ENCODE peak calls at places on chromosome 6, in five cellular contexts. I, U, G, P and X are unnamed samples.

GRCh38 chr6:24495516-24495847 is 713 bp downstream of the ALDH5A1 start:
- DNase-seq in P (peak; percentile 4), I (peak; percentile 72), G (no peak), U (peak; percentile 8), X (peak; percentile 43)

GRCh38 chr6:14476793-14477531 is 359.4 kb downstream of the CD83 start:
- DNase-seq in P (no peak), U (no peak), G (peak; percentile 93), I (peak; percentile 89), X (peak; percentile 93)

GRCh38 chr6:10874207-10874606 is 7.6 kb downstream of the GCM2 start:
- DNase-seq in P (no peak), G (no peak), I (no peak), U (no peak), X (no peak)

GRCh38 chr6:125804264-125804663 is 13.5 kb downstream of the NCOA7 start:
- DNase-seq in U (no peak), I (no peak), G (no peak), P (no peak), X (no peak)

GRCh38 chr6:42359021-42359420 is 92.7 kb downstream of the TRERF1 start:
- DNase-seq in I (no peak), P (no peak), G (peak; percentile 29), U (no peak), X (peak; percentile 27)

GRCh38 chr6:165668951-165669350 is 5.9 kb upstream of the PDE10A start:
- DNase-seq in P (no peak), U (no peak), I (no peak), G (no peak), X (no peak)

GRCh38 chr6:134295953-134296553 is 21.9 kb downstream of the SGK1 start:
- DNase-seq in U (no peak), I (peak; percentile 100), P (no peak), G (peak; percentile 95), X (peak; percentile 92)

GRCh38 chr6:100808638-100809275 is 72.4 kb downstream of the ASCC3 start:
- DNase-seq in G (peak; percentile 2), P (no peak), U (no peak), I (peak; percentile 38), X (peak; percentile 6)

GRCh38 chr6:40743226-40743625 is 156.1 kb upstream of the LRFN2 start:
- DNase-seq in G (no peak), U (no peak), P (no peak), I (no peak), X (no peak)

GRCh38 chr6:44439270-44440045 is 52.0 kb downstream of the CDC5L start:
- DNase-seq in I (peak; percentile 89), P (no peak), U (no peak), G (peak; percentile 44), X (peak; percentile 39)

GRCh38 chr6:106324726-106325335 is 729 bp downstream of the ATG5 start:
- DNase-seq in G (peak; percentile 12), U (no peak), P (no peak), I (peak; percentile 25), X (peak; percentile 16)

GRCh38 chr6:163338671-163339405 is 75.7 kb upstream of the QKI start:
- DNase-seq in I (peak; percentile 91), U (no peak), P (no peak), G (peak; percentile 72), X (peak; percentile 68)

GRCh38 chr6:125002090-125002741 is 40.0 kb downstream of the RNF217 start:
- DNase-seq in I (peak; percentile 60), P (no peak), U (no peak), G (peak; percentile 65), X (peak; percentile 38)

GRCh38 chr6:127366281-127367022 is 23.0 kb upstream of the ECHDC1 start:
- DNase-seq in G (peak; percentile 96), I (peak; percentile 99), U (no peak), P (no peak), X (peak; percentile 93)

GRCh38 chr6:13524801-13525508 is 37.6 kb upstream of the GFOD1 start:
- DNase-seq in U (no peak), G (no peak), I (no peak), P (no peak), X (no peak)

GRCh38 chr6:74753883-74754600 is 451.8 kb downstream of the COL12A1 start:
- DNase-seq in U (no peak), I (no peak), P (no peak), G (no peak), X (no peak)

GRCh38 chr6:157756708-157757429 is 66.2 kb upstream of the SNX9 start:
- DNase-seq in P (peak; percentile 46), I (peak; percentile 82), G (peak; percentile 81), U (peak; percentile 66), X (peak; percentile 87)

GRCh38 chr6:127886603-127887002 is 14.3 kb downstream of the THEMIS start:
- DNase-seq in P (no peak), I (peak; percentile 18), G (no peak), U (no peak), X (no peak)

GRCh38 chr6:160586374-160586773 is 77.7 kb downstream of the LPA start:
- DNase-seq in U (no peak), G (no peak), P (no peak), I (no peak), X (no peak)

GRCh38 chr6:91453479-91453878 is 866.6 kb upstream of the MAP3K7 start:
- DNase-seq in G (no peak), I (no peak), P (no peak), U (no peak), X (no peak)

GRCh38 chr6:15948930-15949900 is 179.7 kb upstream of the MYLIP start:
- DNase-seq in P (no peak), G (no peak), I (peak; percentile 47), U (no peak), X (no peak)

GRCh38 chr6:68038815-68039408 is 596.2 kb upstream of the ADGRB3 start:
- DNase-seq in I (no peak), P (no peak), G (no peak), U (no peak), X (no peak)

GRCh38 chr6:16712931-16713484 is 48.3 kb downstream of the ATXN1 start:
- DNase-seq in U (no peak), I (peak; percentile 90), P (no peak), G (peak; percentile 82), X (peak; percentile 69)